ENCODE peak calls at places on chromosome 10, in five cellular contexts. F is endothelial cell, T is fibroblast of lung, J is NCI-H146, B is skeletal muscle cell. G is an unnamed sample.

GRCh38 chr10:90742189-90742588 is 115.7 kb downstream of the HTR7 start:
- DNase-seq in F (no peak), T (peak), J (no peak), B (no peak), G (no peak)

GRCh38 chr10:122490786-122491680 is 29.7 kb downstream of the HTRA1 start:
- DNase-seq in F (no peak), T (no peak), J (no peak), B (no peak), G (no peak)

GRCh38 chr10:63666836-63667383 is 145.7 kb downstream of the REEP3 start:
- DNase-seq in F (no peak), T (peak), J (no peak), B (peak), G (no peak)

GRCh38 chr10:125144693-125145623 is 15.4 kb downstream of the CTBP2 start:
- DNase-seq in F (peak), T (peak), J (no peak), B (no peak), G (peak)

GRCh38 chr10:11560076-11560709 is 51.3 kb downstream of the USP6NL start:
- DNase-seq in F (no peak), T (peak), J (no peak), B (no peak), G (no peak)

GRCh38 chr10:28997736-28998135 is 291.1 kb upstream of the LYZL1 start:
- DNase-seq in F (no peak), T (peak), J (no peak), B (no peak), G (peak)

GRCh38 chr10:9814285-9814866 is 1203.3 kb upstream of the CELF2 start:
- DNase-seq in F (no peak), T (peak), J (no peak), B (peak), G (no peak)

GRCh38 chr10:98321203-98321780 is 53.3 kb upstream of the LOXL4 start:
- DNase-seq in F (no peak), T (no peak), J (no peak), B (no peak), G (no peak)

GRCh38 chr10:65284495-65285041 is 1641.3 kb upstream of the LRRTM3 start:
- DNase-seq in F (no peak), T (no peak), J (no peak), B (no peak), G (no peak)

GRCh38 chr10:93254180-93254847 is 180.6 kb downstream of the CYP26A1 start:
- DNase-seq in F (no peak), T (no peak), J (no peak), B (no peak), G (no peak)

GRCh38 chr10:103564799-103565365 is 71.4 kb downstream of the NEURL1 start:
- DNase-seq in F (peak), T (no peak), J (peak), B (no peak), G (peak)

GRCh38 chr10:85858776-85859515 is 507.6 kb downstream of the GRID1 start:
- DNase-seq in F (no peak), T (no peak), J (no peak), B (no peak), G (no peak)

GRCh38 chr10:6299234-6299633 is 96.5 kb downstream of the PFKFB3 start:
- DNase-seq in F (no peak), T (no peak), J (no peak), B (no peak), G (no peak)

GRCh38 chr10:47278152-47278473 is 21.9 kb upstream of the GDF10 start:
- DNase-seq in F (no peak), T (no peak), J (no peak), B (no peak), G (no peak)

GRCh38 chr10:78756604-78757442 is 311.9 kb upstream of the ZMIZ1 start:
- DNase-seq in F (peak), T (peak), J (no peak), B (peak), G (no peak)

GRCh38 chr10:43121444-43121843 is 16.8 kb upstream of the CSGALNACT2 start:
- DNase-seq in F (no peak), T (no peak), J (no peak), B (no peak), G (peak)

GRCh38 chr10:60238408-60239100 is 151.1 kb downstream of the ANK3 start:
- DNase-seq in F (no peak), T (peak), J (peak), B (peak), G (no peak)

GRCh38 chr10:32256613-32257437 is 90.1 kb downstream of the EPC1 start:
- DNase-seq in F (peak), T (peak), J (peak), B (no peak), G (no peak)

G was measured in NCI-H1417.